ENCODE peak calls at places on chromosome 4, in nine cellular contexts. S is CD8-positive, alpha-beta memory T cell; C is foreskin fibroblast; N is IMR-90; A is tibial nerve; I is MM.1S; K is dorsolateral prefrontal cortex; Y is mucosa of descending colon; R is thoracic aorta. D is an unnamed sample.

GRCh38 chr4:15239866-15240265 is 188.0 kb upstream of the C1QTNF7 start:
- DNase-seq in A (no peak), N (peak), C (peak), S (no peak), K (no peak), I (no peak), R (no peak), Y (no peak), D (no peak)

GRCh38 chr4:153494562-153494961 is 28.4 kb downstream of the TMEM131L start:
- DNase-seq in C (no peak), S (no peak), R (no peak), N (no peak), I (no peak), Y (no peak), K (no peak), A (no peak), D (no peak)

GRCh38 chr4:103085555-103086196 is 9.1 kb upstream of the SLC9B2 start:
- DNase-seq in Y (no peak), I (no peak), K (no peak), R (no peak), A (no peak), S (no peak), C (no peak), N (no peak), D (no peak)

GRCh38 chr4:107034982-107035710 is 967 bp downstream of the DKK2 start:
- DNase-seq in S (no peak), K (peak), A (peak), N (peak), C (peak), R (no peak), I (no peak), Y (peak), D (no peak)

GRCh38 chr4:1056671-1057402 is 45.4 kb downstream of the FGFRL1 start:
- DNase-seq in S (no peak), I (no peak), K (no peak), N (no peak), A (no peak), C (no peak), R (no peak), Y (no peak), D (no peak)

GRCh38 chr4:136121431-136121830 is 1410.9 kb downstream of the PCDH18 start:
- DNase-seq in S (no peak), I (no peak), R (no peak), A (no peak), K (no peak), N (no peak), Y (no peak), C (no peak), D (no peak)

GRCh38 chr4:52028970-52029369 is 8.8 kb upstream of the LRRC66 start:
- DNase-seq in R (no peak), I (no peak), A (no peak), N (peak), S (no peak), Y (no peak), K (no peak), C (peak), D (no peak)

GRCh38 chr4:1278336-1278670 is 11.4 kb upstream of the MAEA start:
- DNase-seq in Y (no peak), K (no peak), R (no peak), I (no peak), C (no peak), S (no peak), N (peak), A (no peak), D (no peak)

GRCh38 chr4:10808591-10808990 is 124.0 kb upstream of the CLNK start:
- DNase-seq in I (no peak), N (peak), K (peak), S (no peak), A (no peak), C (peak), Y (no peak), R (peak), D (no peak)

GRCh38 chr4:144399927-144400326 is 246.0 kb upstream of the HHIP start:
- DNase-seq in R (no peak), S (no peak), K (peak), Y (no peak), N (peak), I (peak), C (peak), A (no peak), D (no peak)

GRCh38 chr4:15400911-15401671 is 26.7 kb upstream of the C1QTNF7 start:
- DNase-seq in K (peak), A (peak), R (peak), C (peak), I (peak), S (peak), N (peak), Y (no peak), D (peak)

GRCh38 chr4:153683763-153684181 is 308 bp upstream of the TLR2 start:
- DNase-seq in I (no peak), R (no peak), Y (no peak), N (no peak), S (no peak), K (no peak), A (no peak), C (no peak), D (no peak)

GRCh38 chr4:15149842-15150592 is 147.7 kb downstream of the CPEB2 start:
- DNase-seq in C (peak), R (peak), Y (peak), I (peak), K (peak), N (peak), S (no peak), A (peak), D (no peak)

GRCh38 chr4:38040619-38041018 is 80.4 kb downstream of the PTTG2 start:
- DNase-seq in Y (no peak), C (no peak), I (no peak), R (no peak), S (no peak), K (no peak), N (no peak), A (no peak), D (no peak)

GRCh38 chr4:3291411-3291968 is 1.3 kb upstream of the RGS12 start:
- DNase-seq in I (no peak), A (no peak), S (no peak), C (no peak), Y (peak), K (peak), N (no peak), R (no peak), D (no peak)

GRCh38 chr4:94762326-94762725 is 4.6 kb downstream of the BMPR1B start:
- DNase-seq in N (no peak), Y (no peak), K (no peak), S (no peak), I (no peak), R (no peak), C (no peak), A (no peak), D (no peak)

GRCh38 chr4:185638548-185639301 is 103.4 kb upstream of the PDLIM3 start:
- DNase-seq in A (no peak), I (no peak), K (no peak), C (peak), Y (no peak), R (no peak), N (no peak), S (no peak), D (no peak)

GRCh38 chr4:162853788-162854187 is 312.9 kb downstream of the NAF1 start:
- DNase-seq in R (no peak), I (no peak), S (no peak), A (no peak), N (no peak), K (no peak), C (no peak), Y (no peak), D (no peak)

GRCh38 chr4:159229164-159229563 is 126.3 kb downstream of the RAPGEF2 start:
- DNase-seq in A (no peak), R (no peak), Y (no peak), C (peak), N (peak), I (no peak), K (no peak), S (no peak), D (no peak)

GRCh38 chr4:169238445-169238844 is 32.3 kb downstream of the SH3RF1 start:
- DNase-seq in S (no peak), K (no peak), N (peak), Y (no peak), C (peak), I (no peak), A (no peak), R (peak), D (no peak)

GRCh38 chr4:185600801-185601200 is 65.5 kb upstream of the PDLIM3 start:
- DNase-seq in I (no peak), R (no peak), S (no peak), K (no peak), A (no peak), Y (no peak), N (no peak), C (peak), D (no peak)

GRCh38 chr4:38715076-38715475 is 51.1 kb downstream of the KLF3 start:
- DNase-seq in I (no peak), K (no peak), R (no peak), N (no peak), S (no peak), Y (no peak), A (no peak), C (peak), D (no peak)

GRCh38 chr4:172982151-172982590 is 186.4 kb upstream of the GALNT7 start:
- DNase-seq in C (peak), Y (no peak), K (no peak), A (no peak), I (peak), R (peak), S (no peak), N (peak), D (no peak)

GRCh38 chr4:55079451-55080173 is 45.8 kb downstream of the KDR start:
- DNase-seq in K (no peak), R (no peak), S (no peak), N (no peak), A (no peak), I (no peak), C (peak), Y (no peak), D (no peak)

GRCh38 chr4:3253808-3254207 is 4.8 kb downstream of the MSANTD1 start:
- DNase-seq in A (peak), C (no peak), I (no peak), S (no peak), R (no peak), K (no peak), N (no peak), Y (no peak), D (no peak)

GRCh38 chr4:75849459-75849858 is 52.8 kb downstream of the PPEF2 start:
- DNase-seq in N (no peak), Y (no peak), R (no peak), I (no peak), S (no peak), A (no peak), C (no peak), K (no peak), D (peak)

GRCh38 chr4:168712316-168712855 is 215.5 kb downstream of the PALLD start:
- DNase-seq in Y (no peak), C (no peak), N (no peak), R (no peak), I (no peak), K (no peak), S (no peak), A (no peak), D (no peak)

GRCh38 chr4:6435010-6435409 is 37.4 kb downstream of the PPP2R2C start:
- DNase-seq in I (no peak), R (no peak), S (no peak), A (no peak), Y (no peak), C (peak), K (no peak), N (no peak), D (no peak)

GRCh38 chr4:85763207-85763606 is 288.3 kb downstream of the ARHGAP24 start:
- DNase-seq in N (no peak), R (no peak), K (no peak), I (no peak), Y (no peak), S (no peak), A (no peak), C (no peak), D (no peak)

GRCh38 chr4:78764498-78764961 is 11.6 kb upstream of the BMP2K start:
- DNase-seq in C (peak), N (peak), I (no peak), Y (no peak), R (no peak), A (no peak), K (no peak), S (no peak), D (no peak)

GRCh38 chr4:106746451-106746850 is 289.7 kb downstream of the DKK2 start:
- DNase-seq in R (no peak), N (no peak), C (peak), A (no peak), K (no peak), I (no peak), S (no peak), Y (no peak), D (no peak)

GRCh38 chr4:187209921-187210613 is 486.4 kb upstream of the FAT1 start:
- DNase-seq in A (no peak), C (peak), N (peak), Y (no peak), S (no peak), I (no peak), K (no peak), R (no peak), D (no peak)

GRCh38 chr4:125387770-125388169 is 73.0 kb downstream of the FAT4 start:
- DNase-seq in Y (no peak), I (no peak), C (peak), S (no peak), R (no peak), A (no peak), N (no peak), K (no peak), D (no peak)

GRCh38 chr4:82761249-82761648 is 37.3 kb downstream of the SCD5 start:
- DNase-seq in R (no peak), I (no peak), Y (no peak), N (no peak), K (no peak), S (no peak), C (peak), A (no peak), D (no peak)

GRCh38 chr4:76078033-76078613 is 3.6 kb downstream of the ART3 start:
- DNase-seq in I (no peak), Y (no peak), S (no peak), K (peak), N (no peak), R (no peak), C (no peak), A (no peak), D (no peak)

GRCh38 chr4:81509822-81510221 is 38.1 kb upstream of the RASGEF1B start:
- DNase-seq in R (no peak), S (no peak), C (no peak), A (no peak), I (peak), K (no peak), Y (no peak), N (no peak), D (peak)

GRCh38 chr4:81512371-81512770 is 40.7 kb upstream of the RASGEF1B start:
- DNase-seq in A (no peak), S (no peak), I (no peak), Y (no peak), C (no peak), K (no peak), N (no peak), R (no peak), D (no peak)

GRCh38 chr4:81510643-81511189 is 39.0 kb upstream of the RASGEF1B start:
- DNase-seq in A (no peak), S (no peak), Y (no peak), N (no peak), I (no peak), K (no peak), C (no peak), R (no peak), D (no peak)

GRCh38 chr4:81516241-81516640 is 44.5 kb upstream of the RASGEF1B start:
- DNase-seq in Y (no peak), S (no peak), R (no peak), A (no peak), K (no peak), C (no peak), I (no peak), N (no peak), D (no peak)

GRCh38 chr4:81512945-81513584 is 41.4 kb upstream of the RASGEF1B start:
- DNase-seq in S (no peak), C (no peak), R (no peak), Y (no peak), I (no peak), K (no peak), N (no peak), A (no peak), D (peak)
- H3K4me3 ChIP-seq in S (no peak), C (no peak), R (no peak), Y (no peak), I (no peak), K (no peak), N (no peak), A (no peak), D (no peak)

GRCh38 chr4:64361399-64361740 is 47.9 kb downstream of the TECRL start:
- DNase-seq in A (no peak), Y (no peak), C (no peak), R (no peak), K (no peak), I (no peak), N (no peak), S (no peak), D (no peak)
- H3K4me3 ChIP-seq in A (no peak), Y (no peak), C (no peak), R (no peak), K (no peak), I (no peak), N (no peak), S (no peak), D (no peak)

GRCh38 chr4:61202638-61203495 is 2.7 kb downstream of the ADGRL3 start:
- DNase-seq in S (no peak), K (peak), N (no peak), A (no peak), Y (no peak), I (no peak), C (peak), R (no peak), D (no peak)

GRCh38 chr4:61200991-61201526 is 933 bp downstream of the ADGRL3 start:
- DNase-seq in K (peak), A (no peak), Y (no peak), N (no peak), C (peak), I (no peak), R (no peak), S (no peak), D (no peak)

GRCh38 chr4:61200195-61200990 is at the start of gene ADGRL3:
- DNase-seq in A (no peak), C (peak), S (no peak), N (peak), Y (peak), K (peak), R (no peak), I (no peak), D (no peak)

GRCh38 chr4:61201562-61202099 is 1.5 kb downstream of the ADGRL3 start:
- DNase-seq in K (no peak), Y (no peak), R (no peak), S (no peak), A (no peak), C (peak), I (no peak), N (no peak), D (no peak)

DNA sequence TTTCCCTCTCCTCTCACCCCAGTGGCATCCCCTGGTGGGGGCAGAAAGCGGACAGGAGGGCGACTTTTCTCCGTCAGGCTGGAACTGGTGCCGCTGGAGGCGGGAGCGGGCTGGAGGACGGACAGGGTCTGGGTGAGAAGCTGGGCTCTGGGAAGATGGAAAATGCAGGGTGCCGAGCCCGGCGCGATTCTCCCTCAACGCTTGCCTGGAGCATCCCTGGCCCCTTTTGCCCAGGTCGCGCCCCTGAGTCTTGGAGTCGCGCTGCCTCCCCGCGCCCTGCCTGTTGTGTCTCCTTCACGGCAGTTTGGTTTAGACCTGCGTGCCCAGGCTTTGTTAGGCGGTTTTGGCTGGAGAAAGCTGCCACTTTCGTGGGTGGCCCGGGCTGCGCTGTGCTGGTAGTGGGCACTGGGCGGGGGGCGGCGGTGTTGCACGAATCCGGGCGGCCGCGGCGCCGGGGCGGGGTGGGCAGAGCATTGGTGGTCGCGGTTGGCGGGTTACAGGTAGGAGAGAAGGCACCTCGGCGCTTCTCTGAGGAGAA is 2.0 kb downstream of the ADGRL3 start:
- DNase-seq in S (no peak), R (no peak), Y (no peak), N (no peak), C (peak), K (peak), I (no peak), A (no peak), D (no peak)
- H3K4me3 ChIP-seq in S (no peak), R (peak), Y (no peak), N (peak), C (no peak), K (peak), I (peak), A (peak), D (no peak)

DNA sequence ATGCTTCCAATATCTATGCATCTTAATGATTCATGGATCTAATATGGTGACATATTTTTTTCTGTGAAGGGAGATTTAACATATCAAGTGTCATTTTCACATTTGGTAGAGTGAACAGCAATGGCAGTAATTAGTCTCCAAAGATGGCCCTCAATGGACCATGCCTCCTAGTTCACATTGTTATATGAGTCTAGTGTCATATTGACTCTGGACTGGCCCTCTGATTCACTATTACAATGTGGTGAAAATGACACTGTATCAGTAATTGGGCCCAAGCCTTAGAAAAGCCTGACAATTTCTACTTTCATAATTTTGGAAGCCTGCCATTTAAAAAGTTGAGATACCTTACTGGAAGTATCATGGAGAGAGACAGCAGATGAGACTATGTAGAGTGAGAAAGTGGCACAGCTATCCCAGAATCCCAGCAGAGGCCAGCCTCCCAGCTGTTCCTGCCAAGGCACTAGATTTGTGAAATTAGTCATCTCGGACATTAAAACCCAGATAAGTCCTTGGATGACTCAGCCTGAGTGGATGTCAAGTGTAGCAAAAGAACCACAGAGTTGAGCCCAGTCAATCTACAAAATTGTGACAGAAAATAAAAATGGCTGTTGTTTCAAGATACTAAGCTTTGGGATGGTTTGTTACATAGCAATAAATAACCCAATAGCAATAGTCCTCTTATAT is 68.4 kb downstream of the ARHGEF38 start:
- DNase-seq in S (no peak), Y (no peak), N (peak), A (no peak), K (no peak), C (peak), R (no peak), I (no peak), D (no peak)
- H3K4me3 ChIP-seq in S (no peak), Y (no peak), N (no peak), A (no peak), K (no peak), C (no peak), R (no peak), I (no peak), D (no peak)

D was measured in Jurkat, Clone E6-1.